ENCODE peak calls at places on chromosome 21, in five cellular contexts. One of them, this sample, is unnamed.

GRCh38 chr21:32869459-32869858 is 97.9 kb upstream of the PAXBP1 start:
- DNase-seq in A172: no peak
- DNase-seq in NCI-H1694: no peak
- DNase-seq in endothelial cell: no peak
- DNase-seq in stimulated activated naive CD8-positive, alpha-beta T cell treated with anti-CD3 and anti-CD28 coated beads, Interleukin-15, Interleukin-2, amounts not matched to agents 100 U/mL and 50 U/mL, for 24 hours: no peak
- DNase-seq in this sample: no peak

GRCh38 chr21:26447932-26448331 is 125.2 kb downstream of the CYYR1 start:
- DNase-seq in A172: no peak
- DNase-seq in NCI-H1694: no peak
- DNase-seq in endothelial cell: no peak
- DNase-seq in stimulated activated naive CD8-positive, alpha-beta T cell treated with anti-CD3 and anti-CD28 coated beads, Interleukin-15, Interleukin-2, amounts not matched to agents 100 U/mL and 50 U/mL, for 24 hours: no peak
- DNase-seq in this sample: no peak

GRCh38 chr21:24594082-24594481 is 1013.2 kb downstream of the MRPL39 start:
- DNase-seq in A172: peak
- DNase-seq in NCI-H1694: no peak
- DNase-seq in endothelial cell: no peak
- DNase-seq in stimulated activated naive CD8-positive, alpha-beta T cell treated with anti-CD3 and anti-CD28 coated beads, Interleukin-15, Interleukin-2, amounts not matched to agents 100 U/mL and 50 U/mL, for 24 hours: no peak
- DNase-seq in this sample: no peak

GRCh38 chr21:32658524-32658923 is 46.3 kb upstream of the CFAP298 start:
- DNase-seq in A172: no peak
- DNase-seq in NCI-H1694: no peak
- DNase-seq in endothelial cell: no peak
- DNase-seq in stimulated activated naive CD8-positive, alpha-beta T cell treated with anti-CD3 and anti-CD28 coated beads, Interleukin-15, Interleukin-2, amounts not matched to agents 100 U/mL and 50 U/mL, for 24 hours: no peak
- DNase-seq in this sample: no peak

GRCh38 chr21:45950740-45951515 is 30.6 kb upstream of the COL6A1 start:
- DNase-seq in A172: peak
- DNase-seq in NCI-H1694: no peak
- DNase-seq in endothelial cell: no peak
- DNase-seq in stimulated activated naive CD8-positive, alpha-beta T cell treated with anti-CD3 and anti-CD28 coated beads, Interleukin-15, Interleukin-2, amounts not matched to agents 100 U/mL and 50 U/mL, for 24 hours: no peak
- DNase-seq in this sample: peak

GRCh38 chr21:14690886-14691285 is 144.8 kb upstream of the SAMSN1 start:
- DNase-seq in A172: no peak
- DNase-seq in NCI-H1694: no peak
- DNase-seq in endothelial cell: no peak
- DNase-seq in stimulated activated naive CD8-positive, alpha-beta T cell treated with anti-CD3 and anti-CD28 coated beads, Interleukin-15, Interleukin-2, amounts not matched to agents 100 U/mL and 50 U/mL, for 24 hours: no peak
- DNase-seq in this sample: no peak

GRCh38 chr21:42036313-42036712 is 26.2 kb upstream of the ZBTB21 start:
- DNase-seq in A172: no peak
- DNase-seq in NCI-H1694: no peak
- DNase-seq in endothelial cell: no peak
- DNase-seq in stimulated activated naive CD8-positive, alpha-beta T cell treated with anti-CD3 and anti-CD28 coated beads, Interleukin-15, Interleukin-2, amounts not matched to agents 100 U/mL and 50 U/mL, for 24 hours: no peak
- DNase-seq in this sample: no peak

GRCh38 chr21:44259082-44259705 is 2.5 kb downstream of the DNMT3L start:
- DNase-seq in A172: no peak
- DNase-seq in NCI-H1694: no peak
- DNase-seq in endothelial cell: no peak
- DNase-seq in stimulated activated naive CD8-positive, alpha-beta T cell treated with anti-CD3 and anti-CD28 coated beads, Interleukin-15, Interleukin-2, amounts not matched to agents 100 U/mL and 50 U/mL, for 24 hours: no peak
- DNase-seq in this sample: peak

GRCh38 chr21:44253832-44254700 is 7.6 kb downstream of the DNMT3L start:
- DNase-seq in A172: peak
- DNase-seq in NCI-H1694: no peak
- DNase-seq in endothelial cell: no peak
- DNase-seq in stimulated activated naive CD8-positive, alpha-beta T cell treated with anti-CD3 and anti-CD28 coated beads, Interleukin-15, Interleukin-2, amounts not matched to agents 100 U/mL and 50 U/mL, for 24 hours: no peak
- DNase-seq in this sample: no peak

GRCh38 chr21:15868940-15869339 is 139.2 kb downstream of the USP25 start:
- DNase-seq in A172: no peak
- DNase-seq in NCI-H1694: no peak
- DNase-seq in endothelial cell: no peak
- DNase-seq in stimulated activated naive CD8-positive, alpha-beta T cell treated with anti-CD3 and anti-CD28 coated beads, Interleukin-15, Interleukin-2, amounts not matched to agents 100 U/mL and 50 U/mL, for 24 hours: no peak
- DNase-seq in this sample: no peak

GRCh38 chr21:39788383-39788782 is 43.4 kb downstream of the IGSF5 start:
- DNase-seq in A172: peak
- DNase-seq in NCI-H1694: peak
- DNase-seq in endothelial cell: peak
- DNase-seq in stimulated activated naive CD8-positive, alpha-beta T cell treated with anti-CD3 and anti-CD28 coated beads, Interleukin-15, Interleukin-2, amounts not matched to agents 100 U/mL and 50 U/mL, for 24 hours: no peak
- DNase-seq in this sample: peak

GRCh38 chr21:44425895-44426662 is 29.2 kb upstream of the LRRC3 start:
- DNase-seq in A172: no peak
- DNase-seq in NCI-H1694: no peak
- DNase-seq in endothelial cell: no peak
- DNase-seq in stimulated activated naive CD8-positive, alpha-beta T cell treated with anti-CD3 and anti-CD28 coated beads, Interleukin-15, Interleukin-2, amounts not matched to agents 100 U/mL and 50 U/mL, for 24 hours: peak
- DNase-seq in this sample: no peak

GRCh38 chr21:39208624-39209333 is 25.5 kb upstream of the PSMG1 start:
- DNase-seq in A172: no peak
- DNase-seq in NCI-H1694: no peak
- DNase-seq in endothelial cell: no peak
- DNase-seq in stimulated activated naive CD8-positive, alpha-beta T cell treated with anti-CD3 and anti-CD28 coated beads, Interleukin-15, Interleukin-2, amounts not matched to agents 100 U/mL and 50 U/mL, for 24 hours: no peak
- DNase-seq in this sample: no peak

GRCh38 chr21:34983680-34984086 is 65.4 kb downstream of the RUNX1 start:
- DNase-seq in A172: peak
- DNase-seq in NCI-H1694: no peak
- DNase-seq in endothelial cell: no peak
- DNase-seq in stimulated activated naive CD8-positive, alpha-beta T cell treated with anti-CD3 and anti-CD28 coated beads, Interleukin-15, Interleukin-2, amounts not matched to agents 100 U/mL and 50 U/mL, for 24 hours: peak
- DNase-seq in this sample: no peak

GRCh38 chr21:41163086-41163485 is 4.9 kb upstream of the BACE2 start:
- DNase-seq in A172: no peak
- DNase-seq in NCI-H1694: no peak
- DNase-seq in endothelial cell: no peak
- DNase-seq in stimulated activated naive CD8-positive, alpha-beta T cell treated with anti-CD3 and anti-CD28 coated beads, Interleukin-15, Interleukin-2, amounts not matched to agents 100 U/mL and 50 U/mL, for 24 hours: no peak
- DNase-seq in this sample: no peak

GRCh38 chr21:28991861-28992525 is 684 bp downstream of the LTN1 start:
- DNase-seq in A172: no peak
- DNase-seq in NCI-H1694: no peak
- DNase-seq in endothelial cell: no peak
- DNase-seq in stimulated activated naive CD8-positive, alpha-beta T cell treated with anti-CD3 and anti-CD28 coated beads, Interleukin-15, Interleukin-2, amounts not matched to agents 100 U/mL and 50 U/mL, for 24 hours: no peak
- DNase-seq in this sample: no peak

GRCh38 chr21:25186278-25186677 is 421.0 kb downstream of the MRPL39 start:
- DNase-seq in A172: no peak
- DNase-seq in NCI-H1694: peak
- DNase-seq in endothelial cell: no peak
- DNase-seq in stimulated activated naive CD8-positive, alpha-beta T cell treated with anti-CD3 and anti-CD28 coated beads, Interleukin-15, Interleukin-2, amounts not matched to agents 100 U/mL and 50 U/mL, for 24 hours: no peak
- DNase-seq in this sample: no peak

GRCh38 chr21:36678538-36678937 is 20.4 kb upstream of the SIM2 start:
- DNase-seq in A172: no peak
- DNase-seq in NCI-H1694: no peak
- DNase-seq in endothelial cell: no peak
- DNase-seq in stimulated activated naive CD8-positive, alpha-beta T cell treated with anti-CD3 and anti-CD28 coated beads, Interleukin-15, Interleukin-2, amounts not matched to agents 100 U/mL and 50 U/mL, for 24 hours: no peak
- DNase-seq in this sample: no peak

GRCh38 chr21:44426663-44427191 is 28.6 kb upstream of the LRRC3 start:
- DNase-seq in A172: no peak
- DNase-seq in NCI-H1694: no peak
- DNase-seq in endothelial cell: no peak
- DNase-seq in stimulated activated naive CD8-positive, alpha-beta T cell treated with anti-CD3 and anti-CD28 coated beads, Interleukin-15, Interleukin-2, amounts not matched to agents 100 U/mL and 50 U/mL, for 24 hours: no peak
- DNase-seq in this sample: no peak

GRCh38 chr21:33245289-33245918 is 15.7 kb downstream of the IFNAR2 start:
- DNase-seq in A172: no peak
- DNase-seq in NCI-H1694: no peak
- DNase-seq in endothelial cell: no peak
- DNase-seq in stimulated activated naive CD8-positive, alpha-beta T cell treated with anti-CD3 and anti-CD28 coated beads, Interleukin-15, Interleukin-2, amounts not matched to agents 100 U/mL and 50 U/mL, for 24 hours: no peak
- DNase-seq in this sample: no peak

GRCh38 chr21:45276620-45277019 is 11.1 kb downstream of the POFUT2 start:
- DNase-seq in A172: no peak
- DNase-seq in NCI-H1694: no peak
- DNase-seq in endothelial cell: no peak
- DNase-seq in stimulated activated naive CD8-positive, alpha-beta T cell treated with anti-CD3 and anti-CD28 coated beads, Interleukin-15, Interleukin-2, amounts not matched to agents 100 U/mL and 50 U/mL, for 24 hours: no peak
- DNase-seq in this sample: no peak

GRCh38 chr21:39196838-39197237 is 13.6 kb upstream of the PSMG1 start:
- DNase-seq in A172: no peak
- DNase-seq in NCI-H1694: no peak
- DNase-seq in endothelial cell: no peak
- DNase-seq in stimulated activated naive CD8-positive, alpha-beta T cell treated with anti-CD3 and anti-CD28 coated beads, Interleukin-15, Interleukin-2, amounts not matched to agents 100 U/mL and 50 U/mL, for 24 hours: no peak
- DNase-seq in this sample: no peak

GRCh38 chr21:35178812-35179211 is 129.7 kb upstream of the RUNX1 start:
- DNase-seq in A172: no peak
- DNase-seq in NCI-H1694: no peak
- DNase-seq in endothelial cell: no peak
- DNase-seq in stimulated activated naive CD8-positive, alpha-beta T cell treated with anti-CD3 and anti-CD28 coated beads, Interleukin-15, Interleukin-2, amounts not matched to agents 100 U/mL and 50 U/mL, for 24 hours: no peak
- DNase-seq in this sample: no peak

GRCh38 chr21:45255381-45256020 is 32.2 kb downstream of the POFUT2 start:
- DNase-seq in A172: no peak
- DNase-seq in NCI-H1694: no peak
- DNase-seq in endothelial cell: no peak
- DNase-seq in stimulated activated naive CD8-positive, alpha-beta T cell treated with anti-CD3 and anti-CD28 coated beads, Interleukin-15, Interleukin-2, amounts not matched to agents 100 U/mL and 50 U/mL, for 24 hours: no peak
- DNase-seq in this sample: no peak

GRCh38 chr21:26072891-26073615 is 97.5 kb downstream of the APP start:
- DNase-seq in A172: no peak
- DNase-seq in NCI-H1694: no peak
- DNase-seq in endothelial cell: no peak
- DNase-seq in stimulated activated naive CD8-positive, alpha-beta T cell treated with anti-CD3 and anti-CD28 coated beads, Interleukin-15, Interleukin-2, amounts not matched to agents 100 U/mL and 50 U/mL, for 24 hours: no peak
- DNase-seq in this sample: no peak

GRCh38 chr21:39673736-39674135 is 61.0 kb downstream of the B3GALT5 start:
- DNase-seq in A172: no peak
- DNase-seq in NCI-H1694: no peak
- DNase-seq in endothelial cell: no peak
- DNase-seq in stimulated activated naive CD8-positive, alpha-beta T cell treated with anti-CD3 and anti-CD28 coated beads, Interleukin-15, Interleukin-2, amounts not matched to agents 100 U/mL and 50 U/mL, for 24 hours: no peak
- DNase-seq in this sample: no peak

GRCh38 chr21:45283611-45284455 is 3.9 kb downstream of the POFUT2 start:
- DNase-seq in A172: no peak
- DNase-seq in NCI-H1694: no peak
- DNase-seq in endothelial cell: no peak
- DNase-seq in stimulated activated naive CD8-positive, alpha-beta T cell treated with anti-CD3 and anti-CD28 coated beads, Interleukin-15, Interleukin-2, amounts not matched to agents 100 U/mL and 50 U/mL, for 24 hours: no peak
- DNase-seq in this sample: no peak

GRCh38 chr21:28675265-28676041 is 317.2 kb downstream of the LTN1 start:
- DNase-seq in A172: peak
- DNase-seq in NCI-H1694: no peak
- DNase-seq in endothelial cell: no peak
- DNase-seq in stimulated activated naive CD8-positive, alpha-beta T cell treated with anti-CD3 and anti-CD28 coated beads, Interleukin-15, Interleukin-2, amounts not matched to agents 100 U/mL and 50 U/mL, for 24 hours: no peak
- DNase-seq in this sample: no peak

GRCh38 chr21:41958886-41959563 is 5.2 kb upstream of the C2CD2 start:
- DNase-seq in A172: peak
- DNase-seq in NCI-H1694: no peak
- DNase-seq in endothelial cell: no peak
- DNase-seq in stimulated activated naive CD8-positive, alpha-beta T cell treated with anti-CD3 and anti-CD28 coated beads, Interleukin-15, Interleukin-2, amounts not matched to agents 100 U/mL and 50 U/mL, for 24 hours: no peak
- DNase-seq in this sample: peak

GRCh38 chr21:41899431-41900202 is 20.5 kb upstream of the PRDM15 start:
- DNase-seq in A172: no peak
- DNase-seq in NCI-H1694: no peak
- DNase-seq in endothelial cell: no peak
- DNase-seq in stimulated activated naive CD8-positive, alpha-beta T cell treated with anti-CD3 and anti-CD28 coated beads, Interleukin-15, Interleukin-2, amounts not matched to agents 100 U/mL and 50 U/mL, for 24 hours: peak
- DNase-seq in this sample: no peak

GRCh38 chr21:34613679-34614442 is 1.1 kb downstream of the RCAN1 start:
- DNase-seq in A172: no peak
- DNase-seq in NCI-H1694: no peak
- DNase-seq in endothelial cell: no peak
- DNase-seq in stimulated activated naive CD8-positive, alpha-beta T cell treated with anti-CD3 and anti-CD28 coated beads, Interleukin-15, Interleukin-2, amounts not matched to agents 100 U/mL and 50 U/mL, for 24 hours: peak
- DNase-seq in this sample: no peak

GRCh38 chr21:36122977-36123376 is 11.9 kb upstream of the CBR3 start:
- DNase-seq in A172: no peak
- DNase-seq in NCI-H1694: no peak
- DNase-seq in endothelial cell: no peak
- DNase-seq in stimulated activated naive CD8-positive, alpha-beta T cell treated with anti-CD3 and anti-CD28 coated beads, Interleukin-15, Interleukin-2, amounts not matched to agents 100 U/mL and 50 U/mL, for 24 hours: no peak
- DNase-seq in this sample: no peak

GRCh38 chr21:44865561-44866280 is 7.8 kb downstream of the PTTG1IP start:
- DNase-seq in A172: no peak
- DNase-seq in NCI-H1694: no peak
- DNase-seq in endothelial cell: no peak
- DNase-seq in stimulated activated naive CD8-positive, alpha-beta T cell treated with anti-CD3 and anti-CD28 coated beads, Interleukin-15, Interleukin-2, amounts not matched to agents 100 U/mL and 50 U/mL, for 24 hours: peak
- DNase-seq in this sample: no peak

GRCh38 chr21:43919871-43920801 is 55.1 kb downstream of the AGPAT3 start:
- DNase-seq in A172: no peak
- DNase-seq in NCI-H1694: no peak
- DNase-seq in endothelial cell: no peak
- DNase-seq in stimulated activated naive CD8-positive, alpha-beta T cell treated with anti-CD3 and anti-CD28 coated beads, Interleukin-15, Interleukin-2, amounts not matched to agents 100 U/mL and 50 U/mL, for 24 hours: no peak
- DNase-seq in this sample: no peak

GRCh38 chr21:33478858-33479678 is 706 bp downstream of the TMEM50B start:
- DNase-seq in A172: peak
- DNase-seq in NCI-H1694: peak
- DNase-seq in endothelial cell: peak
- DNase-seq in stimulated activated naive CD8-positive, alpha-beta T cell treated with anti-CD3 and anti-CD28 coated beads, Interleukin-15, Interleukin-2, amounts not matched to agents 100 U/mL and 50 U/mL, for 24 hours: peak
- DNase-seq in this sample: peak

GRCh38 chr21:43188181-43188580 is 19.4 kb downstream of the CRYAA start:
- DNase-seq in A172: no peak
- DNase-seq in NCI-H1694: no peak
- DNase-seq in endothelial cell: no peak
- DNase-seq in stimulated activated naive CD8-positive, alpha-beta T cell treated with anti-CD3 and anti-CD28 coated beads, Interleukin-15, Interleukin-2, amounts not matched to agents 100 U/mL and 50 U/mL, for 24 hours: no peak
- DNase-seq in this sample: no peak

GRCh38 chr21:26710155-26710554 is 135.1 kb downstream of the ADAMTS1 start:
- DNase-seq in A172: no peak
- DNase-seq in NCI-H1694: no peak
- DNase-seq in endothelial cell: no peak
- DNase-seq in stimulated activated naive CD8-positive, alpha-beta T cell treated with anti-CD3 and anti-CD28 coated beads, Interleukin-15, Interleukin-2, amounts not matched to agents 100 U/mL and 50 U/mL, for 24 hours: no peak
- DNase-seq in this sample: no peak

GRCh38 chr21:33640697-33641338 is 723 bp downstream of the CRYZL1 start:
- DNase-seq in A172: peak
- DNase-seq in NCI-H1694: no peak
- DNase-seq in endothelial cell: no peak
- DNase-seq in stimulated activated naive CD8-positive, alpha-beta T cell treated with anti-CD3 and anti-CD28 coated beads, Interleukin-15, Interleukin-2, amounts not matched to agents 100 U/mL and 50 U/mL, for 24 hours: peak
- DNase-seq in this sample: peak

GRCh38 chr21:42490735-42491134 is 5.3 kb downstream of the RSPH1 start:
- DNase-seq in A172: no peak
- DNase-seq in NCI-H1694: no peak
- DNase-seq in endothelial cell: no peak
- DNase-seq in stimulated activated naive CD8-positive, alpha-beta T cell treated with anti-CD3 and anti-CD28 coated beads, Interleukin-15, Interleukin-2, amounts not matched to agents 100 U/mL and 50 U/mL, for 24 hours: no peak
- DNase-seq in this sample: no peak